ENCODE peak calls at places on chromosomes 6 and 20, in four cellular contexts. One of them, this sample, is unnamed.

GRCh38 chr20:19767070-19767469 is 9.0 kb downstream of the RIN2 start:
- DNase-seq in IMR-90: no peak
- DNase-seq in endothelial cell of umbilical vein: no peak
- DNase-seq in PC-3: peak
- DNase-seq in this sample: no peak

GRCh38 chr20:43835944-43836540 is 78.6 kb upstream of the TOX2 start:
- DNase-seq in IMR-90: no peak
- DNase-seq in endothelial cell of umbilical vein: no peak
- DNase-seq in PC-3: no peak
- DNase-seq in this sample: no peak

GRCh38 chr6:168451805-168452204 is 10.8 kb downstream of the SMOC2 start:
- DNase-seq in IMR-90: no peak
- DNase-seq in endothelial cell of umbilical vein: no peak
- DNase-seq in PC-3: no peak
- DNase-seq in this sample: no peak

GRCh38 chr20:4953881-4954280 is 47.4 kb downstream of the SLC23A2 start:
- DNase-seq in IMR-90: peak
- DNase-seq in endothelial cell of umbilical vein: no peak
- DNase-seq in PC-3: no peak
- DNase-seq in this sample: no peak

GRCh38 chr6:26125015-26125690 is 37.9 kb downstream of the HFE start:
- DNase-seq in IMR-90: no peak
- DNase-seq in endothelial cell of umbilical vein: peak
- DNase-seq in PC-3: peak
- DNase-seq in this sample: peak

GRCh38 chr6:150177260-150178246 is 34.7 kb downstream of the PPP1R14C start:
- DNase-seq in IMR-90: peak
- DNase-seq in endothelial cell of umbilical vein: no peak
- DNase-seq in PC-3: no peak
- DNase-seq in this sample: no peak

GRCh38 chr6:33823806-33824205 is 20.0 kb upstream of the MLN start:
- DNase-seq in IMR-90: no peak
- DNase-seq in endothelial cell of umbilical vein: no peak
- DNase-seq in PC-3: no peak
- DNase-seq in this sample: no peak

GRCh38 chr6:88135578-88136114 is 30.5 kb downstream of the CNR1 start:
- DNase-seq in IMR-90: no peak
- DNase-seq in endothelial cell of umbilical vein: no peak
- DNase-seq in PC-3: no peak
- DNase-seq in this sample: no peak

GRCh38 chr6:14066782-14067406 is 50.7 kb upstream of the CD83 start:
- DNase-seq in IMR-90: peak
- DNase-seq in endothelial cell of umbilical vein: peak
- DNase-seq in PC-3: peak
- DNase-seq in this sample: peak

GRCh38 chr6:43242908-43243648 is at the start of gene TTBK1:
- DNase-seq in IMR-90: no peak
- DNase-seq in endothelial cell of umbilical vein: no peak
- DNase-seq in PC-3: no peak
- DNase-seq in this sample: peak

GRCh38 chr6:93337014-93337413 is 82.3 kb downstream of the EPHA7 start:
- DNase-seq in IMR-90: no peak
- DNase-seq in endothelial cell of umbilical vein: no peak
- DNase-seq in PC-3: no peak
- DNase-seq in this sample: no peak

GRCh38 chr6:136016228-136017225 is 165.0 kb downstream of the PDE7B start:
- DNase-seq in IMR-90: no peak
- DNase-seq in endothelial cell of umbilical vein: no peak
- DNase-seq in PC-3: peak
- DNase-seq in this sample: peak

GRCh38 chr6:6515691-6516607 is 72.6 kb upstream of the LY86 start:
- DNase-seq in IMR-90: no peak
- DNase-seq in endothelial cell of umbilical vein: no peak
- DNase-seq in PC-3: no peak
- DNase-seq in this sample: no peak

GRCh38 chr20:36499723-36500501 is 41.4 kb upstream of the MYL9 start:
- DNase-seq in IMR-90: peak
- DNase-seq in endothelial cell of umbilical vein: no peak
- DNase-seq in PC-3: no peak
- DNase-seq in this sample: peak

GRCh38 chr20:25036331-25036936 is 21.5 kb downstream of the ACSS1 start:
- DNase-seq in IMR-90: no peak
- DNase-seq in endothelial cell of umbilical vein: peak
- DNase-seq in PC-3: no peak
- DNase-seq in this sample: no peak

GRCh38 chr20:36439040-36439730 is 102.1 kb upstream of the MYL9 start:
- DNase-seq in IMR-90: peak
- DNase-seq in endothelial cell of umbilical vein: peak
- DNase-seq in PC-3: peak
- DNase-seq in this sample: peak

GRCh38 chr6:163625265-163625664 is 210.7 kb downstream of the QKI start:
- DNase-seq in IMR-90: no peak
- DNase-seq in endothelial cell of umbilical vein: no peak
- DNase-seq in PC-3: no peak
- DNase-seq in this sample: no peak

GRCh38 chr6:163427498-163428254 is 13.2 kb downstream of the QKI start:
- DNase-seq in IMR-90: peak
- DNase-seq in endothelial cell of umbilical vein: peak
- DNase-seq in PC-3: peak
- DNase-seq in this sample: peak

GRCh38 chr6:52815167-52816092 is 11.8 kb upstream of the GSTA1 start:
- DNase-seq in IMR-90: peak
- DNase-seq in endothelial cell of umbilical vein: peak
- DNase-seq in PC-3: peak
- DNase-seq in this sample: peak

GRCh38 chr20:3282271-3283221 is 43.6 kb upstream of the SLC4A11 start:
- DNase-seq in IMR-90: no peak
- DNase-seq in endothelial cell of umbilical vein: no peak
- DNase-seq in PC-3: no peak
- DNase-seq in this sample: no peak

GRCh38 chr20:47256665-47257236 is 99.7 kb downstream of the ZMYND8 start:
- DNase-seq in IMR-90: peak
- DNase-seq in endothelial cell of umbilical vein: peak
- DNase-seq in PC-3: peak
- DNase-seq in this sample: peak

GRCh38 chr20:22584922-22585785 is 782 bp upstream of the FOXA2 start:
- DNase-seq in IMR-90: no peak
- DNase-seq in endothelial cell of umbilical vein: no peak
- DNase-seq in PC-3: peak
- DNase-seq in this sample: no peak

GRCh38 chr6:111978826-111979225 is 75.1 kb upstream of the CCN6 start:
- DNase-seq in IMR-90: no peak
- DNase-seq in endothelial cell of umbilical vein: no peak
- DNase-seq in PC-3: no peak
- DNase-seq in this sample: no peak

GRCh38 chr6:135522975-135523692 is 25.6 kb upstream of the AHI1 start:
- DNase-seq in IMR-90: peak
- DNase-seq in endothelial cell of umbilical vein: no peak
- DNase-seq in PC-3: peak
- DNase-seq in this sample: peak

GRCh38 chr20:15528386-15529111 is 1044.7 kb downstream of the KIF16B start:
- DNase-seq in IMR-90: no peak
- DNase-seq in endothelial cell of umbilical vein: no peak
- DNase-seq in PC-3: no peak
- DNase-seq in this sample: no peak

GRCh38 chr20:40945754-40946451 is 82.7 kb upstream of the TOP1 start:
- DNase-seq in IMR-90: peak
- DNase-seq in endothelial cell of umbilical vein: peak
- DNase-seq in PC-3: peak
- DNase-seq in this sample: peak

GRCh38 chr6:39777218-39777617 is 15.0 kb upstream of the DAAM2 start:
- DNase-seq in IMR-90: no peak
- DNase-seq in endothelial cell of umbilical vein: no peak
- DNase-seq in PC-3: no peak
- DNase-seq in this sample: no peak

GRCh38 chr6:10395171-10395945 is 19.5 kb downstream of the TFAP2A start:
- DNase-seq in IMR-90: no peak
- DNase-seq in endothelial cell of umbilical vein: no peak
- DNase-seq in PC-3: peak
- DNase-seq in this sample: no peak

GRCh38 chr6:109979033-109979921 is 1.2 kb downstream of the GPR6 start:
- DNase-seq in IMR-90: no peak
- DNase-seq in endothelial cell of umbilical vein: no peak
- DNase-seq in PC-3: no peak
- DNase-seq in this sample: no peak

GRCh38 chr20:55271370-55271769 is 733.9 kb downstream of the CBLN4 start:
- DNase-seq in IMR-90: no peak
- DNase-seq in endothelial cell of umbilical vein: no peak
- DNase-seq in PC-3: no peak
- DNase-seq in this sample: no peak

GRCh38 chr6:25366785-25367657 is 87.8 kb downstream of the CARMIL1 start:
- DNase-seq in IMR-90: no peak
- DNase-seq in endothelial cell of umbilical vein: no peak
- DNase-seq in PC-3: peak
- DNase-seq in this sample: peak

GRCh38 chr20:20612251-20612650 is 100.2 kb downstream of the RALGAPA2 start:
- DNase-seq in IMR-90: no peak
- DNase-seq in endothelial cell of umbilical vein: no peak
- DNase-seq in PC-3: no peak
- DNase-seq in this sample: no peak

GRCh38 chr20:57991211-57991841 is 237.1 kb downstream of the ANKRD60 start:
- DNase-seq in IMR-90: no peak
- DNase-seq in endothelial cell of umbilical vein: no peak
- DNase-seq in PC-3: peak
- DNase-seq in this sample: peak

GRCh38 chr20:47198254-47198671 is 158.2 kb downstream of the ZMYND8 start:
- DNase-seq in IMR-90: peak
- DNase-seq in endothelial cell of umbilical vein: no peak
- DNase-seq in PC-3: peak
- DNase-seq in this sample: peak

GRCh38 chr6:138346302-138347195 is 31.2 kb upstream of the SMIM28 start:
- DNase-seq in IMR-90: peak
- DNase-seq in endothelial cell of umbilical vein: peak
- DNase-seq in PC-3: no peak
- DNase-seq in this sample: peak

GRCh38 chr6:125004198-125004597 is 42.0 kb downstream of the RNF217 start:
- DNase-seq in IMR-90: no peak
- DNase-seq in endothelial cell of umbilical vein: no peak
- DNase-seq in PC-3: no peak
- DNase-seq in this sample: peak

GRCh38 chr20:41222703-41223102 is 85.4 kb downstream of the PLCG1 start:
- DNase-seq in IMR-90: peak
- DNase-seq in endothelial cell of umbilical vein: no peak
- DNase-seq in PC-3: no peak
- DNase-seq in this sample: peak

GRCh38 chr6:43964659-43965570 is 162.3 kb downstream of the MRPL14 start:
- DNase-seq in IMR-90: no peak
- DNase-seq in endothelial cell of umbilical vein: no peak
- DNase-seq in PC-3: no peak
- DNase-seq in this sample: no peak

GRCh38 chr6:33716379-33716778 is 4.9 kb upstream of the UQCC2 start:
- DNase-seq in IMR-90: no peak
- DNase-seq in endothelial cell of umbilical vein: no peak
- DNase-seq in PC-3: no peak
- DNase-seq in this sample: no peak

GRCh38 chr6:17417817-17418216 is 24.4 kb downstream of the CAP2 start:
- DNase-seq in IMR-90: peak
- DNase-seq in endothelial cell of umbilical vein: no peak
- DNase-seq in PC-3: peak
- DNase-seq in this sample: peak

GRCh38 chr6:167046861-167047495 is 47.8 kb downstream of the CEP43 start:
- DNase-seq in IMR-90: no peak
- DNase-seq in endothelial cell of umbilical vein: no peak
- DNase-seq in PC-3: no peak
- DNase-seq in this sample: no peak
- H3K9ac ChIP-seq in IMR-90: no peak
- H3K9ac ChIP-seq in endothelial cell of umbilical vein: no peak
- H3K9ac ChIP-seq in PC-3: no peak
- H3K9ac ChIP-seq in this sample: no peak

GRCh38 chr6:166635146-166635545 is 8.1 kb upstream of the RPS6KA2 start:
- DNase-seq in IMR-90: no peak
- DNase-seq in endothelial cell of umbilical vein: no peak
- DNase-seq in PC-3: no peak
- DNase-seq in this sample: no peak

GRCh38 chr6:166632731-166633130 is 5.7 kb upstream of the RPS6KA2 start:
- DNase-seq in IMR-90: no peak
- DNase-seq in endothelial cell of umbilical vein: no peak
- DNase-seq in PC-3: no peak
- DNase-seq in this sample: no peak

GRCh38 chr6:166635556-166635955 is 8.5 kb upstream of the RPS6KA2 start:
- DNase-seq in IMR-90: no peak
- DNase-seq in endothelial cell of umbilical vein: no peak
- DNase-seq in PC-3: no peak
- DNase-seq in this sample: no peak

GRCh38 chr6:166636191-166636938 is 9.3 kb upstream of the RPS6KA2 start:
- DNase-seq in IMR-90: no peak
- DNase-seq in endothelial cell of umbilical vein: no peak
- DNase-seq in PC-3: no peak
- DNase-seq in this sample: peak

GRCh38 chr6:166633732-166634535 is 6.9 kb upstream of the RPS6KA2 start:
- DNase-seq in IMR-90: peak
- DNase-seq in endothelial cell of umbilical vein: no peak
- DNase-seq in PC-3: peak
- DNase-seq in this sample: peak
- H3K9ac ChIP-seq in IMR-90: no peak
- H3K9ac ChIP-seq in endothelial cell of umbilical vein: no peak
- H3K9ac ChIP-seq in PC-3: no peak
- H3K9ac ChIP-seq in this sample: no peak

GRCh38 chr6:29964553-29964903 is 22.2 kb downstream of the HLA-A start:
- DNase-seq in IMR-90: no peak
- DNase-seq in endothelial cell of umbilical vein: no peak
- DNase-seq in PC-3: no peak
- DNase-seq in this sample: no peak
- H3K9ac ChIP-seq in IMR-90: peak
- H3K9ac ChIP-seq in endothelial cell of umbilical vein: peak
- H3K9ac ChIP-seq in PC-3: no peak
- H3K9ac ChIP-seq in this sample: peak

DNA sequence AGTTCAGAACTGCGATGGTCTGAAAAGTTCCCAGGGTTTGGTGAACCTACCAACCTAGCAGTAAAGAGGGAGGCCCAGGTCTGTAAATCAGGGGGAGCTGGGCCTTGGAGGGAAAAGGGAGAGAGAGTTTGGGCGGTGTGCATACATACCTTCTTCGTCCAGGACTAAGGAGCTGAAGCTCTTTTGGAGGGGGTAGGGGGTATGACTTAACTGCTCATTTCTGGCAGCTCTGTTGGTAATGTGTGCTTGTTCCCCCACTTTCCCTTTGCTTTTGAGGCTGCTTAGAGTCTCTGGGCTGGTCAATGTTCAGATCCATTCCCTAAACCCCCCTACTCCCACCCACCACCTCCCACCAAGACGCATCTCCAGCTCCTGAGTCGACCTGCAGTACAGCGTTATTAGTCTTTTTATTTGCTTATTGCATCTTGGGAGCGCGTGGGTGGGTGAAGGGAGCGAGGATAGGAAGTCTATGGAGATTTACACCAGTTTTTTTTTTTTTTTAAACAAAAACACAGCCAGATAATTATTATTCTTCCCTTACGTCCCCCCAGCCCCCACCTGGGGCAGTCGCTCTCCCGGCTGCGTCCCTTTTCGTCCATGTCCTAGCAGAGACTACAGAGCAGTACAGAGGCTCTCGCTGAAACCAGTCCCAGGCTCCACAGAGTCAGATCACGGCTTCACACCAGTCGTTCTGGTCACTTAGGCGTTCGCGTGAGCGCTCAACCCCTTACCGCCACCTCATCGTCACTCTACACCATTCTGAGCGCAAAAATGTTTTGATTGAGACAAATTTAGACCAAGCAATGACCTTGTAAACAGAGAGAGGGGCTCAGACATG is 894 bp upstream of the PRRT1 start:
- DNase-seq in IMR-90: peak
- DNase-seq in endothelial cell of umbilical vein: peak
- DNase-seq in PC-3: no peak
- DNase-seq in this sample: peak
- H3K9ac ChIP-seq in IMR-90: peak
- H3K9ac ChIP-seq in endothelial cell of umbilical vein: peak
- H3K9ac ChIP-seq in PC-3: peak
- H3K9ac ChIP-seq in this sample: peak

This sample was measured in GM23248.